ENCODE peak calls at places on chromosomes 13 and 19, in ten cellular contexts. C, G, U, I, E, D, B, W, Y and H are unnamed samples.

GRCh38 chr13:28002886-28003698 is 14.6 kb upstream of the URAD start:
- DNase-seq in C (no peak), G (no peak), U (no peak), I (no peak), E (no peak), D (no peak), B (no peak), W (no peak), Y (no peak), H (no peak)

GRCh38 chr19:39308531-39309304 is 11.9 kb downstream of the LRFN1 start:
- DNase-seq in C (peak), G (no peak), U (no peak), I (no peak), E (no peak), D (no peak), B (no peak), W (no peak), Y (no peak), H (peak)

GRCh38 chr19:7902796-7903243 is 857 bp upstream of the MAP2K7 start:
- DNase-seq in C (no peak), G (no peak), U (no peak), I (no peak), E (no peak), D (no peak), B (no peak), W (no peak), Y (no peak), H (no peak)

GRCh38 chr19:42290523-42291436 is 11.2 kb upstream of the PRR19 start:
- DNase-seq in C (no peak), G (no peak), U (no peak), I (peak), E (peak), D (no peak), B (no peak), W (peak), Y (no peak), H (no peak)

GRCh38 chr19:9018163-9018875 is 8.1 kb upstream of the MUC16 start:
- DNase-seq in C (no peak), G (no peak), U (no peak), I (no peak), E (no peak), D (no peak), B (no peak), W (no peak), Y (no peak), H (no peak)

GRCh38 chr13:82458169-82458568 is 1424.1 kb downstream of the SLITRK1 start:
- DNase-seq in C (no peak), G (no peak), U (no peak), I (no peak), E (no peak), D (no peak), B (no peak), W (no peak), Y (no peak), H (no peak)

GRCh38 chr13:27997904-27998522 is 9.5 kb upstream of the URAD start:
- DNase-seq in C (no peak), G (peak), U (no peak), I (no peak), E (no peak), D (no peak), B (peak), W (no peak), Y (no peak), H (peak)

GRCh38 chr13:33341861-33342452 is 56.4 kb upstream of the STARD13 start:
- DNase-seq in C (no peak), G (no peak), U (no peak), I (no peak), E (no peak), D (no peak), B (no peak), W (no peak), Y (no peak), H (no peak)

GRCh38 chr13:114341003-114341777 is 26.9 kb downstream of the CHAMP1 start:
- DNase-seq in C (no peak), G (no peak), U (no peak), I (no peak), E (no peak), D (no peak), B (no peak), W (no peak), Y (no peak), H (no peak)

GRCh38 chr13:49256841-49257240 is 9.1 kb downstream of the CDADC1 start:
- DNase-seq in C (no peak), G (no peak), U (no peak), I (no peak), E (no peak), D (no peak), B (no peak), W (no peak), Y (no peak), H (no peak)

GRCh38 chr19:6030214-6030507 is 52.2 kb upstream of the RANBP3 start:
- DNase-seq in C (no peak), G (no peak), U (no peak), I (no peak), E (no peak), D (no peak), B (no peak), W (no peak), Y (no peak), H (no peak)

GRCh38 chr19:55118401-55118991 is 1.1 kb upstream of the PPP1R12C start:
- DNase-seq in C (peak), G (no peak), U (peak), I (no peak), E (no peak), D (no peak), B (no peak), W (no peak), Y (no peak), H (peak)

GRCh38 chr13:23953860-23954512 is 56.7 kb upstream of the C1QTNF9B start:
- DNase-seq in C (no peak), G (no peak), U (no peak), I (no peak), E (no peak), D (no peak), B (no peak), W (no peak), Y (no peak), H (no peak)

GRCh38 chr19:40601061-40601973 is at the start of gene LTBP4:
- DNase-seq in C (peak), G (no peak), U (no peak), I (no peak), E (peak), D (no peak), B (peak), W (no peak), Y (no peak), H (peak)

GRCh38 chr13:38090913-38091312 is 221.3 kb upstream of the TRPC4 start:
- DNase-seq in C (no peak), G (no peak), U (no peak), I (no peak), E (no peak), D (no peak), B (no peak), W (no peak), Y (no peak), H (no peak)

GRCh38 chr19:47523473-47523872 is 8.6 kb upstream of the NAPA start:
- DNase-seq in C (no peak), G (no peak), U (no peak), I (no peak), E (no peak), D (no peak), B (peak), W (no peak), Y (peak), H (peak)

GRCh38 chr19:21022996-21023395 is 2.5 kb downstream of the ZNF430 start:
- DNase-seq in C (no peak), G (peak), U (no peak), I (no peak), E (no peak), D (no peak), B (no peak), W (no peak), Y (no peak), H (no peak)

GRCh38 chr13:75749407-75749806 is 113.3 kb downstream of the LMO7 start:
- DNase-seq in C (no peak), G (no peak), U (no peak), I (no peak), E (no peak), D (no peak), B (no peak), W (no peak), Y (no peak), H (no peak)

GRCh38 chr19:40671404-40671803 is 19.0 kb downstream of the NUMBL start:
- DNase-seq in C (no peak), G (no peak), U (no peak), I (no peak), E (no peak), D (no peak), B (no peak), W (no peak), Y (no peak), H (no peak)

GRCh38 chr19:51034704-51035103 is at the start of gene KLK12:
- DNase-seq in C (no peak), G (no peak), U (no peak), I (no peak), E (no peak), D (no peak), B (peak), W (no peak), Y (peak), H (no peak)

GRCh38 chr19:42480335-42481095 is 37.8 kb upstream of the CXCL17 start:
- DNase-seq in C (no peak), G (no peak), U (no peak), I (no peak), E (peak), D (no peak), B (no peak), W (no peak), Y (no peak), H (no peak)

GRCh38 chr13:102401755-102402154 is at the start of gene FGF14:
- DNase-seq in C (no peak), G (no peak), U (no peak), I (no peak), E (no peak), D (no peak), B (peak), W (no peak), Y (no peak), H (no peak)

GRCh38 chr13:101838305-101838835 is 385.9 kb downstream of the ITGBL1 start:
- DNase-seq in C (no peak), G (no peak), U (no peak), I (no peak), E (no peak), D (no peak), B (no peak), W (no peak), Y (no peak), H (no peak)

GRCh38 chr19:49157445-49158224 is at the start of gene TRPM4:
- DNase-seq in C (peak), G (no peak), U (peak), I (no peak), E (no peak), D (no peak), B (peak), W (no peak), Y (peak), H (peak)

GRCh38 chr19:10501971-10502523 is 1.1 kb downstream of the KEAP1 start:
- DNase-seq in C (peak), G (peak), U (peak), I (no peak), E (peak), D (peak), B (peak), W (no peak), Y (peak), H (peak)

GRCh38 chr13:72141845-72142470 is 275.0 kb upstream of the DACH1 start:
- DNase-seq in C (no peak), G (no peak), U (no peak), I (no peak), E (no peak), D (no peak), B (no peak), W (no peak), Y (no peak), H (no peak)

GRCh38 chr19:15913830-15914229 is 16.0 kb upstream of the CYP4F2 start:
- DNase-seq in C (peak), G (no peak), U (no peak), I (no peak), E (no peak), D (no peak), B (no peak), W (no peak), Y (no peak), H (no peak)

GRCh38 chr13:79393564-79394249 is 12.3 kb downstream of the RBM26 start:
- DNase-seq in C (peak), G (no peak), U (no peak), I (no peak), E (no peak), D (peak), B (peak), W (no peak), Y (no peak), H (peak)

GRCh38 chr13:97403893-97404683 is 29.9 kb upstream of the RAP2A start:
- DNase-seq in C (no peak), G (no peak), U (no peak), I (no peak), E (no peak), D (no peak), B (no peak), W (no peak), Y (no peak), H (no peak)

GRCh38 chr13:51549050-51549449 is 35.2 kb upstream of the WDFY2 start:
- DNase-seq in C (no peak), G (no peak), U (no peak), I (no peak), E (no peak), D (no peak), B (no peak), W (no peak), Y (no peak), H (peak)

GRCh38 chr13:36148436-36148835 is 17.3 kb upstream of the DCLK1 start:
- DNase-seq in C (no peak), G (no peak), U (no peak), I (no peak), E (no peak), D (no peak), B (no peak), W (no peak), Y (peak), H (no peak)

GRCh38 chr19:44447864-44448674 is at the start of gene ZNF229:
- DNase-seq in C (peak), G (peak), U (peak), I (peak), E (peak), D (peak), B (peak), W (no peak), Y (peak), H (peak)